ENCODE peak calls at places on chromosomes 12 and 14, in eight cellular contexts. N is CD4-positive, CD25-positive, alpha-beta regulatory T cell; M is vagina; U is PC-9; L is heart left ventricle; Y is GM23338; T is psoas muscle; V is CD8-positive, alpha-beta T cell. O is an unnamed sample.

GRCh38 chr14:105026033-105026785 is 5.3 kb upstream of the CDCA4 start:
- DNase-seq in M (no peak), V (no peak), T (no peak), L (no peak), U (peak; percentile 55), Y (no peak), N (no peak), O (no peak)

GRCh38 chr14:99769123-99769522 is 24.1 kb upstream of the EML1 start:
- DNase-seq in Y (no peak), L (no peak), M (no peak), T (no peak), N (no peak), V (no peak), U (no peak), O (no peak)

GRCh38 chr12:54544743-54545142 is 4.7 kb upstream of the PDE1B start:
- DNase-seq in Y (no peak), M (no peak), N (no peak), L (no peak), U (no peak), T (no peak), V (no peak), O (no peak)

GRCh38 chr12:122866379-122866778 is 29.5 kb downstream of the VPS37B start:
- DNase-seq in T (no peak), N (no peak), V (no peak), U (no peak), L (no peak), Y (no peak), M (no peak), O (no peak)

GRCh38 chr12:59122784-59123183 is 202.5 kb upstream of the LRIG3 start:
- DNase-seq in U (no peak), T (no peak), M (no peak), N (no peak), Y (no peak), L (no peak), V (no peak), O (no peak)

GRCh38 chr12:76784600-76785051 is 20.7 kb downstream of the ZDHHC17 start:
- DNase-seq in U (no peak), L (no peak), N (no peak), T (no peak), M (no peak), Y (no peak), V (no peak), O (no peak)

GRCh38 chr12:94277426-94278000 is 129.1 kb downstream of the PLXNC1 start:
- DNase-seq in U (no peak), Y (no peak), M (peak; percentile 74), L (no peak), T (no peak), N (no peak), V (no peak), O (no peak)

GRCh38 chr12:89373772-89374572 is 21.7 kb upstream of the DUSP6 start:
- DNase-seq in N (no peak), U (peak; percentile 32), L (peak; percentile 48), T (no peak), M (no peak), V (no peak), Y (no peak), O (no peak)

GRCh38 chr12:107513636-107514400 is 171.8 kb upstream of the PWP1 start:
- DNase-seq in L (no peak), V (no peak), T (no peak), Y (no peak), U (no peak), N (no peak), M (no peak), O (no peak)

GRCh38 chr12:55188974-55189556 is 31.8 kb upstream of the OR10A7 start:
- DNase-seq in M (no peak), Y (peak; percentile 82), V (peak; percentile 35), N (peak; percentile 10), U (peak; percentile 62), L (no peak), T (no peak), O (peak; percentile 58)

GRCh38 chr14:92464156-92464555 is 49.4 kb upstream of the RIN3 start:
- DNase-seq in M (no peak), N (no peak), T (no peak), Y (no peak), L (peak; percentile 5), U (no peak), V (no peak), O (no peak)

GRCh38 chr12:10941916-10942607 is 3.0 kb upstream of the TAS2R14 start:
- DNase-seq in L (no peak), M (no peak), V (no peak), N (no peak), U (peak; percentile 83), Y (peak; percentile 34), T (no peak), O (no peak)

GRCh38 chr12:1812650-1813302 is 7.6 kb upstream of the LRTM2 start:
- DNase-seq in T (peak; percentile 56), U (no peak), Y (no peak), V (no peak), L (no peak), M (no peak), N (no peak), O (no peak)

GRCh38 chr12:53626702-53627169 is 554 bp upstream of the ATF7 start:
- DNase-seq in Y (no peak), N (no peak), T (no peak), M (no peak), L (no peak), V (no peak), U (no peak), O (no peak)

GRCh38 chr12:26372856-26373255 is 177.5 kb downstream of the SSPN start:
- DNase-seq in Y (no peak), N (no peak), L (no peak), T (no peak), M (no peak), V (no peak), U (no peak), O (no peak)

GRCh38 chr14:105689722-105690121 is 163.3 kb downstream of the TMEM121 start:
- DNase-seq in L (no peak), M (no peak), Y (no peak), U (no peak), N (no peak), T (no peak), V (no peak), O (no peak)

GRCh38 chr12:112010415-112011344 is 2.3 kb downstream of the TMEM116 start:
- DNase-seq in V (no peak), N (no peak), T (no peak), L (no peak), Y (no peak), U (no peak), M (no peak), O (no peak)

GRCh38 chr14:61025239-61026223 is 44.5 kb downstream of the SLC38A6 start:
- DNase-seq in U (peak; percentile 65), T (peak; percentile 60), V (peak; percentile 48), M (no peak), Y (peak; percentile 85), L (peak; percentile 46), N (peak; percentile 21), O (no peak)
- H3K27ac ChIP-seq in U (peak overlapping the region; percentile 38), T (no peak overlapping the region), V (no peak overlapping the region), M (no peak overlapping the region), Y (no peak overlapping the region), L (no peak overlapping the region), N (no peak overlapping the region), O (no peak overlapping the region)

GRCh38 chr12:618626-619025 is 44.6 kb downstream of the NINJ2 start:
- DNase-seq in Y (no peak), M (no peak), L (no peak), U (no peak), V (no peak), N (no peak), T (no peak), O (no peak)
- H3K27ac ChIP-seq in Y (no peak overlapping the region), M (no peak overlapping the region), L (no peak overlapping the region), U (no peak overlapping the region), V (no peak overlapping the region), N (no peak overlapping the region), T (peak overlapping the region; percentile 68), O (no peak overlapping the region)

GRCh38 chr14:63457498-63457897 is 85.7 kb downstream of the PPP2R5E start:
- DNase-seq in M (no peak), Y (no peak), N (no peak), L (no peak), V (no peak), U (no peak), T (no peak), O (no peak)

GRCh38 chr14:63453443-63453936 is 89.7 kb downstream of the PPP2R5E start:
- DNase-seq in T (no peak), N (no peak), U (no peak), L (no peak), Y (no peak), V (no peak), M (no peak), O (no peak)

GRCh38 chr14:63454863-63455622 is 88.1 kb downstream of the PPP2R5E start:
- DNase-seq in M (no peak), U (no peak), L (no peak), Y (peak; percentile 27), V (no peak), T (no peak), N (no peak), O (no peak)

GRCh38 chr14:63452796-63453195 is 90.4 kb downstream of the PPP2R5E start:
- DNase-seq in T (no peak), Y (no peak), L (no peak), U (no peak), M (no peak), N (no peak), V (no peak), O (no peak)

GRCh38 chr14:63454436-63454835 is 88.7 kb downstream of the PPP2R5E start:
- DNase-seq in M (no peak), L (no peak), N (no peak), U (no peak), T (no peak), V (no peak), Y (no peak), O (no peak)
- H3K27ac ChIP-seq in M (no peak overlapping the region), L (no peak overlapping the region), N (no peak overlapping the region), U (no peak overlapping the region), T (no peak overlapping the region), V (no peak overlapping the region), Y (no peak overlapping the region), O (no peak overlapping the region)

DNA sequence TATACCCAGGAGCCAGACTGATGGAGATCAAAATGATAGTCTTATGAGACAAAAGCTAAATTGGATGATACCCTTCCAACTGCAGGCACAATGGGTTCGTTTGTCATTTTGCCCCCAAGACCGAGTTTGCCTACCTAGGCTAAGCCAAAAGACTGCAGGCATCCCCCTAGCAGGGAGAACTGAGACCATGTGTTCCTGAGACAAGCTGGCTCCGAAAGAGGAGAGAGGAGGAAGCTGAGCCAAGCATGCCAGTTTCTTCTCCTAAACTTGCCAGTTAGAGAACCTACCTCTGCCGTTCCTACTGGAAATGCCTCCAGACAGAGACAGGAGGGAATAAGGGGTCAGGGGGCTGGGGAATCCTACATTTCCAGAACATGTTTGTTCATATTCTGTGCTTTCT is 8.3 kb upstream of the ELK3 start:
- DNase-seq in M (no peak), Y (no peak), T (no peak), N (no peak), L (no peak), V (no peak), U (no peak), O (no peak)
- H3K27ac ChIP-seq in M (no peak overlapping the region), Y (no peak overlapping the region), T (no peak overlapping the region), N (no peak overlapping the region), L (no peak overlapping the region), V (no peak overlapping the region), U (no peak overlapping the region), O (no peak overlapping the region)

GRCh38 chr12:101021442-101021841 is 188.6 kb downstream of the SLC5A8 start:
- DNase-seq in M (no peak), L (no peak), T (no peak), V (no peak), N (no peak), U (no peak), Y (no peak), O (no peak)
- H3K27ac ChIP-seq in M (no peak overlapping the region), L (no peak overlapping the region), T (no peak overlapping the region), V (no peak overlapping the region), N (no peak overlapping the region), U (peak overlapping the region; percentile 83), Y (no peak overlapping the region), O (no peak overlapping the region)

GRCh38 chr14:34052658-34053014 is 101.8 kb upstream of the EGLN3 start:
- DNase-seq in N (no peak), V (no peak), M (no peak), L (no peak), Y (no peak), T (no peak), U (peak; percentile 77), O (no peak)
- H3K27ac ChIP-seq in N (no peak overlapping the region), V (no peak overlapping the region), M (no peak overlapping the region), L (peak overlapping the region; percentile 66), Y (no peak overlapping the region), T (no peak overlapping the region), U (peak overlapping the region; percentile 27), O (no peak overlapping the region)